ENCODE peak calls at places on chromosomes 1 and 21, in four cellular contexts. L, D, Z and J are unnamed samples.

GRCh38 chr1:1041873-1042272 is 22.0 kb downstream of the AGRN start:
- DNase-seq in D (no peak), L (no peak), Z (no peak), J (no peak)

GRCh38 chr1:40050863-40051262 is 10.3 kb downstream of the CAP1 start:
- DNase-seq in Z (no peak), D (no peak), L (no peak), J (no peak)

GRCh38 chr1:25006770-25007169 is 76.7 kb upstream of the RUNX3 start:
- DNase-seq in Z (no peak), L (peak), D (no peak), J (no peak)

GRCh38 chr1:53590104-53590503 is 130.9 kb downstream of the DMRTB1 start:
- DNase-seq in D (peak), L (peak), Z (no peak), J (no peak)

GRCh38 chr1:58442114-58442513 is 104.4 kb downstream of the OMA1 start:
- DNase-seq in Z (no peak), L (no peak), D (no peak), J (no peak)

GRCh38 chr21:25980710-25981109 is 189.9 kb downstream of the APP start:
- DNase-seq in L (no peak), D (no peak), Z (no peak), J (no peak)

GRCh38 chr21:45544449-45545235 is 2.4 kb upstream of the SLC19A1 start:
- DNase-seq in D (peak), Z (no peak), L (peak), J (no peak)

GRCh38 chr1:151311589-151312331 is 15.5 kb downstream of the PI4KB start:
- DNase-seq in Z (peak), D (no peak), L (peak), J (peak)

GRCh38 chr1:229104654-229105053 is 166.3 kb upstream of the RAB4A start:
- DNase-seq in L (no peak), Z (no peak), D (peak), J (no peak)

GRCh38 chr1:39735731-39736130 is 3.0 kb upstream of the PPIE start:
- DNase-seq in Z (no peak), L (no peak), D (no peak), J (no peak)

DNA sequence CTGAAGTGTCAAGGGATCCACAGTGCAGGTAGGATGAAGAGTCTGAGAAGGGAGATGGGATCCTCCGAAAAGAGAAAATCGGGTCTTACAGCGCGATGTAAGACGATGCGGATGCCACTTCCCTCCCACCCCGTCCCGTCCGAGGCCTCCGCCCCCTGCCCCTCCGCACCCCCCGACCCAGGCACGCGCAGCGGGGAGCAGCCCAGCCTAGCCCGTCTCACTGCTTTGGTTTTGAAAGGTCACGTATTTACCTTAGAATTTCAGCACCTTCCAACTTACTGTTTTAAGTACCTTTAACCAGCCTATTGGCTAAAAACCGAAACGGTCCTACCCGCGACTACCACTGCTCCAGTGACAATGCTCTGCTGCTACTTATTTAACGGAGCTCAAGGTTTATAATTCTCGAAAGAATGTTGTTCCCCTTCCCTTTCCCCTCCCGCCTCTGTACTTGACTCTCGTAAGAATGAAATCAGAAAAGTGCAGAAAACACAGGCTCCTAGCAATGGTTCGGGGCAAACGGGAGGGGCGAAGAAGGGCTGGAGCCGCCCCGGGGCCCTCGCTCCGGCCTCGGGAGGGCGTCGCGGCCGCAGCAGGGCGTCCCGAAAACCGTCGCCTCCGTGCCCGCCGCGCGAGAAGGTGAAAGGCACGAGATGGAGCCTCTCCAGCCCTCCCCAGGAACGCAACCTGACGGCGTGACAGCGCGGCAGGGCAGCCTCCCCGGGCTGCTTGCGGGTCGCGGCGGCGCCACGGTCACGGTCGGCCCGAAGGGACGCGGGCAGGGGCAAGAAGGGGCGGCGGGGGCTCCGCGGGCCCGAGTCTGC is 706 bp downstream of the TMEM50B start:
- DNase-seq in D (peak), L (peak), Z (peak), J (peak)
- TF ChIP-seq CTCF in D (peak), L (no peak), Z (peak), J (peak)

GRCh38 chr1:204445860-204446412 is 34.3 kb upstream of the PPP1R15B start:
- DNase-seq in Z (no peak), L (peak), D (peak), J (no peak)
- TF ChIP-seq CTCF in Z (no peak), L (no peak), D (peak), J (peak)

GRCh38 chr1:246448373-246448772 is 58.7 kb downstream of the SMYD3 start:
- DNase-seq in L (no peak), Z (no peak), D (no peak), J (no peak)

GRCh38 chr1:246447501-246447900 is 59.6 kb downstream of the SMYD3 start:
- DNase-seq in Z (no peak), D (no peak), L (no peak), J (no peak)

GRCh38 chr1:246454655-246455054 is 52.4 kb downstream of the SMYD3 start:
- DNase-seq in L (no peak), D (no peak), Z (no peak), J (no peak)

GRCh38 chr1:246455487-246455886 is 51.6 kb downstream of the SMYD3 start:
- DNase-seq in D (no peak), Z (no peak), L (no peak), J (no peak)

GRCh38 chr1:246450485-246451251 is 56.4 kb downstream of the SMYD3 start:
- DNase-seq in D (no peak), L (no peak), Z (no peak), J (no peak)
- TF ChIP-seq CTCF in D (peak), L (peak), Z (peak), J (peak)

GRCh38 chr1:160997323-160998038 is 23.5 kb downstream of the F11R start:
- DNase-seq in D (peak), L (peak), Z (no peak), J (peak)
- TF ChIP-seq CTCF in D (peak), L (peak), Z (peak), J (peak)

GRCh38 chr21:43731476-43731875 is 12.5 kb downstream of the PDXK start:
- DNase-seq in L (peak), D (no peak), Z (no peak), J (no peak)
- TF ChIP-seq CTCF in L (no peak), D (no peak), Z (no peak), J (no peak)

DNA sequence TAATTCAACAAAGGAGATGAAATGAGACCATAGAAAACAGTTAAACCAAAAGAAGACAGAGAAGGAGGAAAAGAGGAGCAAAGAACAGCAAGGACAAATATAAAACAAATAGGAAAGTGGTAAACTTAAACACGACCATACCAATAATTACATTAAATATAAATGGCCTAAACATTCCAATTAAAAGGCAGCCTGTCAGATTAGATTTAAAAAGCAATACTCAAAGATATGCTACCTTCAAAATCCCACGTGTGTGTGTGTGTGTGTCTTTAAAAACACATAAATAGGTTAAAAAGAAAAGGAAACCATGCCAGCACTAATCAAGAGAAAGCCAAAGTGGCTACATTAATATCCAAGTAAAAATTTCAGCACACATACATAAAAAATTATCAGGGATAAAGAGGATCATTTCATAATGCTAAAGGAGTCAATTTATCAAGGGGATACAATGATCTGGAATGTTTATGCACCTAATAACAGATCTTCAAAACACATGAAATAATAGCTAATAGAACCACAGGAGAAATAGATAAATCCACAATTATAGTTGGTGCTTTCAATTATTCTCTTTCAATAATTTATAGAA is 355.7 kb upstream of the POU3F1 start:
- DNase-seq in Z (no peak), D (no peak), L (no peak), J (no peak)
- TF ChIP-seq CTCF in Z (no peak), D (no peak), L (no peak), J (no peak)

DNA sequence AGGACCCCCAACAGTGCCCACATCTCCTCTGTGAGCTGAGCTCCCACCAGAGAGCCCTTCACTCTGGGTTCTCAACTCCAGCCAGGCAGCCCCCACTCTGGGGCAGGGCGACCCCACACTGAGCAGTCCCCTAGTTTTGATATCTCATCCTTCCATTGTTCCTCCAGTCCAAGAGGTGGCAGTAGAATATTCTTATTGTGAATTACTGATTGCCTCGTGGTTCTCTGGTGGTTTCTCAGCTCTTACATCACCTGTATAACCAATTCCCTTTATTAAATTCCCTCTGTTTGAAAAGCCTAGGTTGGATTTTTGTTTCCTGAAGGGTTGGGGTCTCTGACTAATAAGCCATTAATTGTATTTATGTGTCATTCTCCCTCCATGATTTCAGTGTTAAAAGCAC is 407.5 kb downstream of the SETD4 start:
- DNase-seq in Z (no peak), L (no peak), D (no peak), J (no peak)
- TF ChIP-seq CTCF in Z (no peak), L (no peak), D (no peak), J (no peak)

GRCh38 chr1:159821171-159821867 is 5.4 kb upstream of the SLAMF8 start:
- DNase-seq in L (no peak), D (no peak), Z (no peak), J (no peak)
- TF ChIP-seq CTCF in L (no peak), D (peak), Z (peak), J (no peak)